ENCODE peak calls at places on chromosome 20, in eight cellular contexts. Y, V, W, R, J, Z, L and O are unnamed samples.

GRCh38 chr20:6440087-6440799 is 317.4 kb upstream of the FERMT1 start:
- DNase-seq in Y (no peak), V (no peak), W (no peak), R (no peak), J (no peak), Z (no peak), L (no peak), O (no peak)

GRCh38 chr20:57953638-57954037 is 243.8 kb upstream of the PMEPA1 start:
- DNase-seq in Y (no peak), V (no peak), W (no peak), R (no peak), J (no peak), Z (no peak), L (no peak), O (no peak)

GRCh38 chr20:22430154-22430745 is 154.1 kb downstream of the FOXA2 start:
- DNase-seq in Y (no peak), V (no peak), W (no peak), R (no peak), J (no peak), Z (peak), L (no peak), O (no peak)

GRCh38 chr20:47358672-47359532 is 2.4 kb upstream of the ZMYND8 start:
- DNase-seq in Y (peak), V (no peak), W (peak), R (peak), J (no peak), Z (peak), L (peak), O (no peak)

GRCh38 chr20:47805951-47806350 is 20.7 kb upstream of the SULF2 start:
- DNase-seq in Y (no peak), V (no peak), W (no peak), R (no peak), J (no peak), Z (no peak), L (no peak), O (no peak)

GRCh38 chr20:57999465-58000111 is 228.9 kb downstream of the ANKRD60 start:
- DNase-seq in Y (no peak), V (no peak), W (no peak), R (no peak), J (no peak), Z (no peak), L (no peak), O (no peak)

GRCh38 chr20:14860410-14860814 is 523.0 kb upstream of the FLRT3 start:
- DNase-seq in Y (no peak), V (no peak), W (no peak), R (no peak), J (no peak), Z (no peak), L (no peak), O (no peak)

GRCh38 chr20:36641506-36641843 is 4.5 kb downstream of the SLA2 start:
- DNase-seq in Y (no peak), V (no peak), W (no peak), R (no peak), J (no peak), Z (no peak), L (no peak), O (no peak)

GRCh38 chr20:53865905-53866786 is 204.2 kb downstream of the BCAS1 start:
- DNase-seq in Y (no peak), V (no peak), W (peak), R (no peak), J (no peak), Z (peak), L (no peak), O (no peak)

GRCh38 chr20:58075980-58076749 is 152.3 kb downstream of the ANKRD60 start:
- DNase-seq in Y (peak), V (no peak), W (no peak), R (no peak), J (no peak), Z (no peak), L (no peak), O (peak)

GRCh38 chr20:39874049-39874893 is 814.8 kb downstream of the MAFB start:
- DNase-seq in Y (no peak), V (peak), W (peak), R (peak), J (peak), Z (peak), L (no peak), O (peak)

GRCh38 chr20:3613821-3614440 is 49.3 kb downstream of the GFRA4 start:
- DNase-seq in Y (no peak), V (no peak), W (no peak), R (no peak), J (no peak), Z (no peak), L (no peak), O (no peak)

GRCh38 chr20:33235696-33236095 is at the start of gene BPIFA1:
- DNase-seq in Y (no peak), V (no peak), W (no peak), R (no peak), J (no peak), Z (no peak), L (no peak), O (no peak)

GRCh38 chr20:5696011-5696559 is 54.1 kb upstream of the SHLD1 start:
- DNase-seq in Y (no peak), V (no peak), W (peak), R (no peak), J (no peak), Z (no peak), L (peak), O (no peak)

GRCh38 chr20:41632896-41633295 is 14.7 kb upstream of the CHD6 start:
- DNase-seq in Y (no peak), V (no peak), W (no peak), R (peak), J (no peak), Z (no peak), L (no peak), O (no peak)

DNA sequence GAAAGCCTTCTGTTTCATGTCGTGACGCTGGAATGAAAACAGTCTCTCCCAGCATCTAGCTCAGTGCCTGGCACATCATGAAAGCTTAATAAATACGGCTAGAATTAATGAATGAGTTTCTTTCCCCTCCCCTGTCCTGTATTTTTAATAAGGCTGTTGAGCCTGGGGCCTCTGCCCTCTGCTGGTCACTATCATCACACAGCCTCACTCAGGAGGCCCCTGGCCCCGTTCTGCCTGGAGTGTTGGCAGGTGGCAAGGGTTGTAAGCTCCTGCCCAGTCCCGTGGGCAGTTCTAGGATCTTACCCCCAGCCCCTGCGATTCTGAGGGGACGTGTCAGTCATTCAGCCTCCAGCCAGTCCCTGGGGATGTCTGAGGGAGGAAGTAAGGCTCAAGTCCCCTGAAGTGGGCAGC is 41.4 kb downstream of the PHACTR3 start:
- DNase-seq in Y (peak), V (no peak), W (no peak), R (no peak), J (no peak), Z (no peak), L (no peak), O (peak)
- TF ChIP-seq CTCF in Y (no peak), V (no peak), W (no peak), R (no peak), J (no peak), Z (peak), L (no peak), O (no peak)

GRCh38 chr20:50958733-50959542 is at the start of gene MOCS3:
- DNase-seq in Y (peak), V (peak), W (peak), R (peak), J (peak), Z (peak), L (peak), O (peak)
- TF ChIP-seq CTCF in Y (no peak), V (no peak), W (no peak), R (no peak), J (peak), Z (no peak), L (no peak), O (no peak)

DNA sequence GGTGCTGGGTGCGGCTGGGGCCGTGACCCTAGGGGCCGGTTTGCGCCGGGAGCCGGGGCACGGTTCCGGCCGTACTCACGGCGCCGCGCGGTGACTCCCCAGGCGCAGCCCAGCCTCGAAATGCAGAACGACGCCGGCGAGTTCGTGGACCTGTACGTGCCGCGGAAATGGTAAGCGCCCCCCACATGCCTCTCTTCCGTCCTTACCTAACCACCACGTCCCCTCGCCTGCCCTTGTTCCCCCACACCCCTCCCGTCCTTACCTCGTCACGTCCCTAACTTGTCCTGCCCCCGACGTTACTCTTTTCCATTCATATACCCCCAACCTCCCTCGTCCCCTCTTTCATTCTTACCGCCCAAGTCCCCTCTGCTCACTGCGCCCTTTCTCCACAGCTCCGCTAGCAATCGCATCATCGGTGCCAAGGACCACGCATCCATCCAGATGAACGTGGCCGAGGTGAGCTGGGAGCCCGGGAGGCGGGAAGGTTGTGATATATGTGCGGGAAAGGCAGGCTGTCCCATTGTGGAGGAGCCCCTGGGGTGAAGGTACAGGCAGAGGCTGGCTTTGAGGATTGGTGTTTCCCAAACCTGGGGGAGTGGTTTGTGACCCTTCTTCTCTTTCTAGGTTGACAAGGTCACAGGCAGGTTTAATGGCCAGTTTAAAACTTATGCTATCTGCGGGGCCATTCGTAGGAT is 463 bp downstream of the RPS21 start:
- DNase-seq in Y (no peak), V (no peak), W (no peak), R (no peak), J (no peak), Z (no peak), L (no peak), O (no peak)
- TF ChIP-seq CTCF in Y (no peak), V (no peak), W (no peak), R (no peak), J (no peak), Z (no peak), L (no peak), O (no peak)

GRCh38 chr20:16352751-16353150 is 220.5 kb downstream of the KIF16B start:
- DNase-seq in Y (no peak), V (no peak), W (no peak), R (no peak), J (no peak), Z (no peak), L (no peak), O (no peak)

GRCh38 chr20:16349518-16350295 is 223.5 kb downstream of the KIF16B start:
- DNase-seq in Y (no peak), V (no peak), W (no peak), R (no peak), J (no peak), Z (no peak), L (peak), O (no peak)

GRCh38 chr20:16351415-16351814 is 221.8 kb downstream of the KIF16B start:
- DNase-seq in Y (no peak), V (no peak), W (no peak), R (no peak), J (no peak), Z (no peak), L (no peak), O (no peak)

GRCh38 chr20:16350465-16350864 is 222.8 kb downstream of the KIF16B start:
- DNase-seq in Y (no peak), V (no peak), W (no peak), R (no peak), J (no peak), Z (no peak), L (peak), O (no peak)

DNA sequence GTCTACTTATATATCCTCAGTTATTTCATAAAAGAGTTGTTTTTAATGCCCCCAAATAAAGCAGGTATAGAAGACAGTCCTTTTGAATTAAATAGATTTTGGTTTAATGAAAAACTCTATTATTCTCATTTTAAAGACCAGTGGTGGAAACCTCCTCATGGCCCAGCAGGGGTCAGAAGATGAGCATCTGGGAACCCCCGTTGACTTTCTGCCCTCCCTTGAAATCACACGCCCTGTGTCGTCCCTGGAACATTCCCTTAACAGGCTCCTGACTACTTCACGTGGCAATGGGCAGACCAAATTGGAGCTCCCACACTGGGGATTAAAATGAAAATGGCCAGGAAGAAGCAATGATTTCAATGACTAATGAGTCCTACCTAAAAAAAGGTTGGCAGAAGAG is 220.9 kb downstream of the KIF16B start:
- DNase-seq in Y (no peak), V (no peak), W (no peak), R (no peak), J (no peak), Z (no peak), L (no peak), O (no peak)
- TF ChIP-seq CTCF in Y (no peak), V (no peak), W (no peak), R (no peak), J (no peak), Z (no peak), L (no peak), O (no peak)

GRCh38 chr20:18427214-18427613 is 39.6 kb downstream of the DZANK1 start:
- DNase-seq in Y (no peak), V (no peak), W (no peak), R (no peak), J (no peak), Z (no peak), L (no peak), O (no peak)

GRCh38 chr20:18430172-18430826 is 36.5 kb downstream of the DZANK1 start:
- DNase-seq in Y (no peak), V (no peak), W (no peak), R (no peak), J (no peak), Z (no peak), L (no peak), O (no peak)

GRCh38 chr20:18428490-18429173 is 38.2 kb downstream of the DZANK1 start:
- DNase-seq in Y (no peak), V (no peak), W (peak), R (no peak), J (no peak), Z (no peak), L (no peak), O (peak)

GRCh38 chr20:18436847-18437246 is 30.0 kb downstream of the DZANK1 start:
- DNase-seq in Y (no peak), V (no peak), W (no peak), R (no peak), J (no peak), Z (no peak), L (no peak), O (no peak)

GRCh38 chr20:18431206-18431605 is 35.6 kb downstream of the DZANK1 start:
- DNase-seq in Y (no peak), V (no peak), W (no peak), R (no peak), J (no peak), Z (no peak), L (no peak), O (no peak)
- TF ChIP-seq CTCF in Y (no peak), V (no peak), W (no peak), R (no peak), J (no peak), Z (no peak), L (no peak), O (no peak)

GRCh38 chr20:38357653-38358207 is 11.4 kb downstream of the LBP start:
- DNase-seq in Y (no peak), V (no peak), W (no peak), R (no peak), J (no peak), Z (no peak), L (no peak), O (no peak)
- TF ChIP-seq CTCF in Y (no peak), V (no peak), W (no peak), R (no peak), J (no peak), Z (no peak), L (no peak), O (no peak)

GRCh38 chr20:52060794-52061714 is 130.5 kb downstream of the ZFP64 start:
- DNase-seq in Y (no peak), V (no peak), W (no peak), R (no peak), J (no peak), Z (peak), L (no peak), O (no peak)
- TF ChIP-seq CTCF in Y (no peak), V (no peak), W (no peak), R (no peak), J (no peak), Z (peak), L (peak), O (peak)

GRCh38 chr20:34852298-34852697 is 20.4 kb downstream of the GGT7 start:
- DNase-seq in Y (no peak), V (no peak), W (no peak), R (no peak), J (no peak), Z (no peak), L (no peak), O (no peak)
- TF ChIP-seq CTCF in Y (no peak), V (no peak), W (no peak), R (no peak), J (no peak), Z (no peak), L (no peak), O (no peak)